ENCODE peak calls at places on chromosomes 13 and 19, in six cellular contexts. Y is adrenal gland, U is MCF 10A, D is tibial nerve, E is AG04449, L is activated B cell treated with CpG ODN at 0.5 μM for 24 hours. X is an unnamed sample.

GRCh38 chr13:66210677-66211076 is 1019.5 kb downstream of the PCDH9 start:
- DNase-seq in U (peak), E (peak), Y (no peak), D (no peak), L (no peak), X (peak)

GRCh38 chr19:4541114-4541805 is 1.4 kb upstream of the LRG1 start:
- DNase-seq in E (no peak), Y (no peak), U (no peak), D (no peak), L (no peak), X (no peak)

GRCh38 chr13:98549006-98549727 is 27.7 kb downstream of the STK24 start:
- DNase-seq in U (peak), L (no peak), E (peak), D (no peak), Y (no peak), X (peak)

GRCh38 chr19:39432677-39433025 is 3.1 kb downstream of the RPS16 start:
- DNase-seq in Y (no peak), D (no peak), U (no peak), L (no peak), E (no peak), X (no peak)

GRCh38 chr19:7907544-7907943 is 3.9 kb downstream of the MAP2K7 start:
- DNase-seq in E (no peak), L (no peak), U (no peak), D (no peak), Y (peak), X (no peak)

GRCh38 chr13:68784275-68784674 is 1323.4 kb upstream of the ATXN8OS start:
- DNase-seq in D (no peak), Y (no peak), E (no peak), U (no peak), L (no peak), X (no peak)

GRCh38 chr13:28423010-28423409 is 71.9 kb downstream of the FLT1 start:
- DNase-seq in E (no peak), D (peak), L (peak), U (no peak), Y (peak), X (no peak)

GRCh38 chr19:47145639-47146486 is 15.2 kb downstream of the SAE1 start:
- DNase-seq in Y (no peak), L (no peak), E (no peak), D (no peak), U (no peak), X (no peak)

GRCh38 chr13:42396501-42396900 is 124.5 kb downstream of the AKAP11 start:
- DNase-seq in Y (no peak), U (no peak), E (no peak), L (no peak), D (no peak), X (no peak)

GRCh38 chr19:51407631-51408131 is 9.8 kb downstream of the SIGLEC10 start:
- DNase-seq in U (peak), D (no peak), L (no peak), E (no peak), Y (no peak), X (no peak)

GRCh38 chr13:107370036-107370785 is 802.3 kb upstream of the ARGLU1 start:
- DNase-seq in D (no peak), Y (no peak), U (peak), E (no peak), L (no peak), X (no peak)

GRCh38 chr13:57740719-57741118 is 109.2 kb downstream of the PCDH17 start:
- DNase-seq in Y (no peak), D (no peak), L (no peak), E (no peak), U (peak), X (no peak)

GRCh38 chr13:87042946-87043345 is 628.2 kb upstream of the SLITRK5 start:
- DNase-seq in Y (no peak), D (no peak), E (no peak), U (no peak), L (no peak), X (no peak)

GRCh38 chr13:97429681-97430081 is 4.3 kb upstream of the RAP2A start:
- DNase-seq in E (no peak), U (peak), L (no peak), Y (no peak), D (no peak), X (no peak)

GRCh38 chr13:59269476-59269875 is 894.3 kb downstream of the DIAPH3 start:
- DNase-seq in L (no peak), D (no peak), E (peak), Y (no peak), U (peak), X (peak)

GRCh38 chr13:114044486-114044885 is 70.6 kb upstream of the C13orf46 start:
- DNase-seq in U (no peak), L (no peak), D (no peak), E (no peak), Y (no peak), X (no peak)

GRCh38 chr19:49142866-49143335 is 12.3 kb downstream of the HRC start:
- DNase-seq in E (peak), L (no peak), Y (peak), D (no peak), U (peak), X (peak)

GRCh38 chr19:12331211-12331941 is 2.1 kb downstream of the ZNF563 start:
- DNase-seq in E (no peak), L (peak), D (no peak), U (no peak), Y (peak), X (no peak)

GRCh38 chr19:862529-863304 is 3.3 kb downstream of the CFD start:
- DNase-seq in E (no peak), L (peak), Y (peak), D (peak), U (peak), X (no peak)

GRCh38 chr19:58551123-58551497 is 3.8 kb downstream of the CHMP2A start:
- DNase-seq in E (no peak), U (no peak), Y (no peak), L (no peak), D (no peak), X (no peak)
- TF ChIP-seq CTCF in E (no peak), U (no peak), Y (no peak), L (no peak), D (no peak), X (no peak)

DNA sequence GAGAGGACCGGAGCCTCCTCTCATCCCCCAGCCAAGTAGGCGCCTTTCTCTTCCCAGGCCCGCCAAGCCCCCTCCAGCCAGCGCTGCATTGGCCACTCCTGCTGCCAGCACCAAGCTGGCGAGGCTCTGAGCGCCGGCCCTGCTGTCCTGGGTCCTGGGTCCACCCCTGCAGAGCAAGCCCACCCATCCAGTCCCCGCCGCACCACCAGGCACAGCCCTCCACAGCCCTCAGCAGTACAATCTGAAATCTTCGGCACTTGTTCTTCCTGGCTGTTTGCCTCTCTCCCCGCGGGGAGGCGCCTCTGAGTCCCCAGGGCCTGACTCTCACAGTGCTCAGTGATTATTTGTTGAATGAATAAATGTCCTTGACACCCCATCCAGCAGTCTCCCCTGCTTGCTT is 236.4 kb upstream of the SGCG start:
- DNase-seq in E (no peak), D (no peak), L (no peak), Y (no peak), U (no peak), X (no peak)
- TF ChIP-seq CTCF in E (no peak), D (no peak), L (no peak), Y (no peak), U (no peak), X (no peak)

GRCh38 chr13:31236211-31236786 is 36.5 kb downstream of the B3GLCT start:
- DNase-seq in U (peak), Y (no peak), L (no peak), E (peak), D (no peak), X (peak)

GRCh38 chr13:31234729-31235128 is 35.0 kb downstream of the B3GLCT start:
- DNase-seq in L (no peak), E (no peak), D (no peak), Y (no peak), U (no peak), X (no peak)
- TF ChIP-seq CTCF in L (no peak), E (peak), D (no peak), Y (peak), U (peak), X (peak)

DNA sequence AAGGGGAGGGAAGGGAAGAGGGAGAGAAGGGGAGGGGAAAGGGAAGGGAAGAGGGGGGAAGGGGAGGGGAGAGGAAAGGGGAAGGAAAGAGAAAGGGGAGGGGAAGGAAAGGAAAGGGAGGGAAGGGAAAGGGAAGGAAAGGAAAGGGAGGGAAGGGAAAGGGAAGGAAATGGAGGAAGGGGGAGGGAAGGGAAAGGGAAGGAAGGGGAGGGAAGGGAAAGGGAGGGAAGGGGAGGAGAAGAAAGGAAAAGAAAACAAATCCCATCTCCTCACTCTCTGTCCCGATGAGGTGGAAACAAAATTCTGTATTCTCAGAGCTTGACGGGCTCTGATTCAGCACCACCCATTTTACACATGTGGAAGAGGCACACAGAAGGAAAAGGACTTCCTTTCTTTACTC is 51.4 kb upstream of the SIN3B start:
- DNase-seq in Y (no peak), D (no peak), E (no peak), L (no peak), U (no peak), X (no peak)
- TF ChIP-seq CTCF in Y (no peak), D (no peak), E (no peak), L (no peak), U (no peak), X (no peak)

GRCh38 chr19:52464798-52465470 is 11.6 kb downstream of the ZNF578 start:
- DNase-seq in E (no peak), Y (no peak), D (no peak), L (no peak), U (no peak), X (no peak)
- TF ChIP-seq CTCF in E (no peak), Y (no peak), D (no peak), L (no peak), U (no peak), X (no peak)